ENCODE peak calls at places on chromosomes 6 and 20, in eight cellular contexts. O, T, M, X, Q, E, I and Z are unnamed samples.

GRCh38 chr20:1806456-1806855 is 88.8 kb upstream of the SIRPA start:
- DNase-seq in M (no peak), X (peak), E (no peak), Q (no peak), I (no peak), O (no peak), T (no peak), Z (no peak)

GRCh38 chr6:27617700-27618689 is 145.1 kb upstream of the ZNF184 start:
- DNase-seq in I (peak), M (no peak), T (no peak), X (peak), O (peak), Q (peak), E (no peak), Z (peak)

GRCh38 chr6:111076024-111076680 is 11.2 kb upstream of the SLC16A10 start:
- DNase-seq in O (no peak), X (no peak), Q (no peak), M (no peak), E (no peak), I (no peak), T (no peak), Z (no peak)

GRCh38 chr6:137089305-137089704 is 44.5 kb upstream of the IL20RA start:
- DNase-seq in I (no peak), T (no peak), X (peak), O (peak), M (no peak), E (no peak), Q (no peak), Z (no peak)

GRCh38 chr20:12051206-12052163 is 133.8 kb downstream of the BTBD3 start:
- DNase-seq in T (no peak), M (no peak), I (no peak), Q (no peak), E (no peak), O (no peak), X (no peak), Z (no peak)

GRCh38 chr6:29851190-29851589 is 23.6 kb downstream of the HLA-G start:
- DNase-seq in E (no peak), I (no peak), O (no peak), X (no peak), Q (no peak), T (no peak), M (no peak), Z (no peak)

GRCh38 chr6:111423960-111424846 is 58.8 kb downstream of the REV3L start:
- DNase-seq in I (no peak), O (no peak), E (no peak), X (no peak), M (peak), Q (no peak), T (no peak), Z (peak)

GRCh38 chr6:169800668-169801395 is 49.4 kb downstream of the ERMARD start:
- DNase-seq in E (no peak), T (peak), I (peak), Q (peak), X (no peak), M (no peak), O (no peak), Z (peak)

GRCh38 chr6:52115891-52116604 is 28.6 kb upstream of the PKHD1 start:
- DNase-seq in Q (no peak), E (no peak), O (no peak), M (no peak), X (no peak), I (peak), T (no peak), Z (peak)

GRCh38 chr6:46953921-46954320 is 32.2 kb upstream of the ADGRF5 start:
- DNase-seq in Q (no peak), E (no peak), I (no peak), M (no peak), X (no peak), T (no peak), O (no peak), Z (no peak)

GRCh38 chr6:88708197-88708744 is 255.1 kb downstream of the RNGTT start:
- DNase-seq in O (no peak), E (no peak), M (no peak), T (no peak), Q (no peak), X (no peak), I (peak), Z (no peak)

GRCh38 chr20:24899153-24899552 is 49.9 kb upstream of the CST7 start:
- DNase-seq in Q (no peak), E (peak), M (no peak), O (no peak), I (no peak), X (no peak), T (no peak), Z (no peak)

GRCh38 chr6:81128671-81129070 is 623.8 kb downstream of the TENT5A start:
- DNase-seq in Q (no peak), M (no peak), T (no peak), X (no peak), I (no peak), O (no peak), E (no peak), Z (no peak)

GRCh38 chr20:17990278-17990972 is 21.6 kb downstream of the MGME1 start:
- DNase-seq in X (no peak), I (no peak), E (no peak), M (no peak), T (no peak), O (no peak), Q (no peak), Z (peak)

GRCh38 chr6:2168480-2168879 is 76.9 kb downstream of the GMDS start:
- DNase-seq in Q (no peak), O (no peak), E (no peak), M (no peak), I (no peak), X (no peak), T (no peak), Z (no peak)

GRCh38 chr6:25942561-25943147 is 12.2 kb upstream of the SLC17A2 start:
- DNase-seq in X (peak), E (peak), M (peak), T (peak), Q (peak), O (peak), I (peak), Z (peak)

GRCh38 chr20:37403107-37404033 is 57.4 kb downstream of the SRC start:
- DNase-seq in X (no peak), E (no peak), I (no peak), T (no peak), O (no peak), M (no peak), Q (no peak), Z (no peak)

GRCh38 chr6:36373368-36374009 is 14.0 kb downstream of the ETV7 start:
- DNase-seq in O (no peak), M (peak), I (no peak), Q (no peak), T (no peak), E (no peak), X (no peak), Z (no peak)

GRCh38 chr6:165096868-165097267 is 212.5 kb downstream of the C6orf118 start:
- DNase-seq in E (no peak), I (no peak), Q (no peak), T (no peak), M (no peak), O (no peak), X (no peak), Z (no peak)

GRCh38 chr6:165092881-165093595 is 216.4 kb downstream of the C6orf118 start:
- DNase-seq in X (no peak), O (no peak), Q (no peak), E (no peak), I (no peak), M (no peak), T (no peak), Z (peak)

GRCh38 chr6:165096209-165096608 is 213.2 kb downstream of the C6orf118 start:
- DNase-seq in I (no peak), X (no peak), O (no peak), T (no peak), E (no peak), M (no peak), Q (no peak), Z (no peak)

DNA sequence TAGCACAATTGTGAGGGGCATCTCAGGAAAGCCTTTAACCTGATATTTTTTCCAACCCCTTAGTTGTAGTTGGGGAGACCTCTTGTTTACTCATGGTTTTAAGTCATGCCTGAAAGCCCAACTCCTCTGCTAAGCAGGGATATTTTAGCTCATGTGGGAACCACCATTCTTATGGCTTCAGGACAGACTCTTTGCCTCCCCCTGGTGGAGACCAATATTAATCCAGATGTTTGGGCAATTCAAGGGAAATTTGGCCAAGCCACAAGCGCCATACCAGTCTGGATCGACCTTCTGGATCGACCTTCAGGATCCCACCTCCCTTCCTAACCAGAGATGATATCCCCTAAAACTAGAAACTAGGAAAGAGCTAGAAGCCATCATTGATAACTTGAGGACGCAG is 211.2 kb downstream of the C6orf118 start:
- DNase-seq in T (no peak), E (peak), Q (no peak), O (peak), I (no peak), X (no peak), M (no peak), Z (no peak)
- TF ChIP-seq CTCF in T (peak), E (peak), Q (no peak), O (peak), I (peak), X (peak), M (no peak), Z (peak)

GRCh38 chr6:75481394-75481793 is 12.2 kb downstream of the FILIP1 start:
- DNase-seq in E (no peak), Q (no peak), M (no peak), I (no peak), O (no peak), T (no peak), X (no peak), Z (no peak)
- TF ChIP-seq EZH2phosphoT487 in E (no peak), Q (no peak), M (no peak), I (no peak), O (no peak), T (no peak), X (no peak), Z (no peak)

DNA sequence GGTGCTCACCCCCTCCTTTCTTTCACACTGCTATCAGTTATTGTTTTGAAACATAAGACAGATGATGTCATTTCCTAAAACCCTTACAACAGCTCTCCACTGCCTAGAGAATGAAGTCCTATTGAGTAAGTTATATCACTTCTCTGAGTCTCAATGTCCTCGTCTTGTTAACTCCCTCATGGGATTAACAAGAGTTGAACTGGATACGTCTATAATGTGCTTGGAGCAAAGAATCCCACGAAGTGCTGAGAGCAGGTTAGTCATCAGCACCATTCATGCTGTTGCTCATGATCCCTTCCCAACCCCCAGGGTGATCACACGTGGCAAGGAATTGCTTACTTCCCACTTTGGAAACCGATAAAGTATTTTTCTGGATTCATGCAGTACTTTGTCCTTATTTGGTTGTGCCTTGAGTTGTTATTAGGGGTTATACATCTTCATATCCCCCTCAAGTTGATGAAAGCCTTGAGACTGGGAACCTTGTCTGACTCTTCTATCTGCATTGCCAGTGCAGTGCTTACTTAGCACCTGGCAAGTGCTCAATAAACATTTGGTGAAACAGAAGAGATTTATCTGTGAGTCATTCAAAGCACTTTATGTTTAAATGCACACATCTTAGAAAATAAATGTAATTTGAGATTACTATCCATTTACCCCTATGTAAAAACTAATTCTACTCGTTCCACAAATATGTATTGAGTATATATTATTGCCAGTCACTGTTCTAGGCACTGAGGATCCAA is 487.5 kb downstream of the EPM2A start:
- DNase-seq in T (no peak), M (no peak), O (no peak), Q (no peak), I (no peak), X (no peak), E (no peak), Z (peak)
- TF ChIP-seq CTCF in T (no peak), M (no peak), O (no peak), Q (no peak), I (no peak), X (no peak), E (no peak), Z (no peak)

DNA sequence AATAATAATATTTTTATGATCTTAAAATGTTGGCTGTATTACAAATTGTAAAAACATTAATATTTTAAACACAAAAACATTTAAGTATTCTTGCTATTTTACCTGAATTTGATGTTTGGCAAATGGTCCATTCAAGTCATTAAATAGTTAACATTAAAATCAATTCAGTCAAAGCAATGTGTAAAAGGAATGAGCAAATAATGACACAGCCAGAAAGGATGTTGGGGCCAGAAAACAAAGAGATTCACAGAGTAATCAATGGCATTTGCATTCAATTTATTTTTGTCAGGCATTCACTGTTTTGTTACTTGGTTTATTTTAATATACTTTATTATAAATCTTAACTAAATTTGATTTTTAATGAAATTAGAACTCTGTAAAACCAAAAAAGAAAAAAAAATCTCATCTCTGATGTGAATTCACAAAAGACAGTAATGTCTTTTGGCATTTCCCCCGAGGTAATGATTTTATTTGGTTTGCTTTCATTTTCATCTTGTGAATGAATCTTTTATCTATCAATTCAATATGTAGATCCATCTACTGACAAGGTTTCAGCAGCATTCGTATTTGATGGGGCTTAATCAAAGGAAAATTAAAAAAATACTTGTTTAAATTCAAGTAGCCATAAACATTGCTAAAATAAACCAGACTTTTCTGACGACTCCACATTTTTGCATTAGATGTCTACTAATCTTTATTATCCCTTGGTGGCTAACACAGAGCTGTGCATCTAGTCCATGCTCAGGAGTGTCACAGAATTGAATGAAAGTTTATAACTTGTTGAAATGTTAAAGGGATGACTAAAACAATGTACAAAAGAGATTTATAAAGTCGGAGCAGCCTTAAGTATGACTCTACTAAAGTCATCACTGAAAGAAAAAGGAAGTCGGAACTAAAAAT is 866.7 kb upstream of the GJE1 start:
- DNase-seq in T (peak), X (peak), Q (no peak), E (no peak), O (no peak), M (no peak), I (no peak), Z (peak)
- TF ChIP-seq EZH2phosphoT487 in T (no peak), X (no peak), Q (no peak), E (no peak), O (no peak), M (no peak), I (no peak), Z (no peak)

DNA sequence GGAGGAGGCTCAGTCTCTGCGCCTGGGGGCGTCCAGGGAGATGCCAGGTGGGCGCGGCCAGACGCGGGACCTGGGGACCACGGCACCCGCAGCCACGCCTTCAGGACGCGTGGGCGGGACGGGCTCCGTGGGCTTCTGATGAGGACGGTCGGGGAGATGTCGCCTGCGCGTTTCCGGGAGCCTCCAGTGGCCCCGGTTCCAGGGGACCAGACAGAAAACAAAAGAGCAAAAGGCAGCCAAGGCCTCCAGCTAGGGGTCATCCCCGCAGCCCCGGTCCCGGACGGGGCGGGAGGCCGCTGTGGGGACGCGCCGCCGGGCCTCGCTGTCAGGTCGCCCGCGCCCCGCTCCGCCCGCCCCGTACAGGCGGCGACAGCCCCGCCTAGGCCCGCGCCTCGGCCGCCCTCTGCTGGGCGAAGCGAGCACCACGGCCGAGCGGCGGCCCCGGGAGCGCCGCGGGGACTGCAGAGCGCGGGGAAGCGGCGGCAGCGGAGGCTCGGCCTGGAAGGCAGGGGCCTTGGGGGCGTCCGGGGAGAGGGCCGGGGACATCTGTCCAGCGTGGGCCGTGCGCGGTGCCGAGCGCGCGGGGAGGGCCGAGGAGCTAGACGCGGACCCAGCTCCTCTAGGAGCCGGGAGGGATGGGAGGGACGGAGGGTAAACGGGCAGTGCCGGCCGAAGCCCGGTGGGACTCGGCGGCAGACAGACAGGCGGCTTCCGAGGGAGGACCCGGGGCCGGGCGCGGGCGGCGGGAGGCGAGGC is 48.7 kb downstream of the TMEM242 start:
- DNase-seq in I (peak), T (peak), X (peak), Q (peak), E (peak), O (peak), M (peak), Z (peak)
- TF ChIP-seq CTCF in I (peak), T (peak), X (peak), Q (peak), E (peak), O (peak), M (peak), Z (peak)

GRCh38 chr20:61860588-61860987 is 205.1 kb downstream of the TAF4 start:
- DNase-seq in O (peak), E (no peak), Q (no peak), T (no peak), M (no peak), X (no peak), I (no peak), Z (no peak)

GRCh38 chr20:61864481-61864880 is 201.2 kb downstream of the TAF4 start:
- DNase-seq in E (no peak), I (no peak), Q (no peak), O (no peak), M (no peak), X (no peak), T (no peak), Z (no peak)

GRCh38 chr20:61861858-61862257 is 203.8 kb downstream of the TAF4 start:
- DNase-seq in I (no peak), T (no peak), M (no peak), O (no peak), Q (no peak), X (no peak), E (no peak), Z (no peak)

GRCh38 chr20:61859712-61860111 is 206.0 kb downstream of the TAF4 start:
- DNase-seq in E (no peak), X (no peak), Q (no peak), O (no peak), I (no peak), T (no peak), M (no peak), Z (no peak)

DNA sequence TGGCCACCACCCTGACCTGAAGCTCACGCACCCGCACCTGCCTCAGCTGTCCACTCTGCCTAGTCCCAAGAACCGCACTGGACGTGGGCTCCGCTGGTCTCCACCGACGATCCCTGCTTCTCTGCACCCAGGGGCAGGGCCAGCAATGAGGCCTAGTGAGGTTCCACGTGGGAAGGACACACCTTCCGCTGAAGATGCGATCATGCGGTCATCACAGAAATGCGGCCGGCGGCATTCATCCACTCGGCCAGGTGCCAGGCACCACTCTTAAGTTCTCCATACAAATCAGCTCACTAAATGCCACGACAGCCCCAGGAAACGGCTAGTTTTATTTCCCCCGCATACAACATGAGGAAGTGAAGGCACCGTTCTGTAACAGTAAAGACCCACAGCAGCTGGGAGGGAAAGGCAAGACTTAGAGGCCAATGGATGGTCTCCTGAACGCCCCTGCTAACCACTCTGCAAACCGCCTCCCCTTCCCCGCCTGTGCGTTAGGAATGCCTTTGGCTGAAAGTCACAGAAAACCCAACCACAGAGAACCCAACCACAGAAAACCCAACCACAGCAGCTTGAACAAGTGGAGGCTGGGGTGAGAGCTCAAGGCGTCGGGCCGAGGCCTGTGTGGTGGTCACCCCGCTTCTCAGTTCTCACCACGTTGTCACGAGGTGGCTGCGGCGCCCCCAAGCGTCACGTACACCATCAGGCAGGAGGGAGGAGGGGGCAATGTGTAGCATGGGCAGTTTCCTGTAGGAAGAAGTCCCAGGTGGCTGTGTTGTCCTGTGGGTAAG is 204.4 kb downstream of the TAF4 start:
- DNase-seq in T (no peak), X (peak), O (no peak), M (no peak), I (no peak), Q (no peak), E (no peak), Z (no peak)
- TF ChIP-seq EZH2phosphoT487 in T (no peak), X (no peak), O (no peak), M (no peak), I (no peak), Q (no peak), E (no peak), Z (no peak)